ENCODE peak calls at places on chromosomes 16 and 17, in four cellular contexts. One of them, this sample, is unnamed.

GRCh38 chr16:30927789-30928378 is 4.5 kb downstream of the FBXL19 start:
- DNase-seq in mucosa of gallbladder: no peak
- DNase-seq in HCEC 1CT: peak; percentile 36
- DNase-seq in NCI-H1436 treated with DMSO at 0.1 percent for 48 hours: peak; percentile 84
- DNase-seq in this sample: peak; percentile 37

GRCh38 chr16:16025214-16025968 is 76.0 kb downstream of the ABCC1 start:
- DNase-seq in mucosa of gallbladder: no peak
- DNase-seq in NCI-H1436 treated with DMSO at 0.1 percent for 48 hours: no peak
- DNase-seq in HCEC 1CT: peak; percentile 60
- DNase-seq in this sample: no peak

GRCh38 chr17:12545877-12546513 is 119.7 kb upstream of the MYOCD start:
- DNase-seq in NCI-H1436 treated with DMSO at 0.1 percent for 48 hours: no peak
- DNase-seq in mucosa of gallbladder: peak; percentile 34
- DNase-seq in HCEC 1CT: peak; percentile 60
- DNase-seq in this sample: no peak

GRCh38 chr17:28092109-28092508 is 49.6 kb downstream of the NLK start:
- DNase-seq in HCEC 1CT: no peak
- DNase-seq in NCI-H1436 treated with DMSO at 0.1 percent for 48 hours: no peak
- DNase-seq in mucosa of gallbladder: no peak
- DNase-seq in this sample: no peak

GRCh38 chr17:75124041-75124818 is 7.3 kb downstream of the NT5C start:
- DNase-seq in NCI-H1436 treated with DMSO at 0.1 percent for 48 hours: peak; percentile 40
- DNase-seq in mucosa of gallbladder: peak; percentile 93
- DNase-seq in HCEC 1CT: no peak
- DNase-seq in this sample: peak; percentile 47

GRCh38 chr16:84746231-84746630 is 46.4 kb downstream of the USP10 start:
- DNase-seq in mucosa of gallbladder: no peak
- DNase-seq in HCEC 1CT: no peak
- DNase-seq in NCI-H1436 treated with DMSO at 0.1 percent for 48 hours: no peak
- DNase-seq in this sample: no peak

GRCh38 chr17:77129568-77130301 is 11.0 kb upstream of the SEC14L1 start:
- DNase-seq in HCEC 1CT: no peak
- DNase-seq in NCI-H1436 treated with DMSO at 0.1 percent for 48 hours: no peak
- DNase-seq in mucosa of gallbladder: no peak
- DNase-seq in this sample: no peak

GRCh38 chr17:79741401-79741750 is 10.6 kb downstream of the ENPP7 start:
- DNase-seq in mucosa of gallbladder: no peak
- DNase-seq in HCEC 1CT: no peak
- DNase-seq in NCI-H1436 treated with DMSO at 0.1 percent for 48 hours: no peak
- DNase-seq in this sample: no peak

GRCh38 chr17:59418732-59419166 is 87.3 kb downstream of the YPEL2 start:
- DNase-seq in HCEC 1CT: no peak
- DNase-seq in mucosa of gallbladder: no peak
- DNase-seq in NCI-H1436 treated with DMSO at 0.1 percent for 48 hours: no peak
- DNase-seq in this sample: no peak

GRCh38 chr17:9519873-9520272 is 55.7 kb downstream of the STX8 start:
- DNase-seq in HCEC 1CT: no peak
- DNase-seq in mucosa of gallbladder: no peak
- DNase-seq in NCI-H1436 treated with DMSO at 0.1 percent for 48 hours: no peak
- DNase-seq in this sample: no peak

This sample was measured in NCI-H2107.